ENCODE peak calls at places on chromosome 3, in seven cellular contexts. One of them, this sample, is unnamed.

GRCh38 chr3:13301295-13301987 is 118.7 kb downstream of the NUP210 start:
- DNase-seq in fibroblast of mammary gland: peak; percentile 62
- DNase-seq in progenitor cell of endocrine pancreas: no peak
- DNase-seq in left ventricle myocardium inferior: no peak
- DNase-seq in GM10248: peak; percentile 53
- DNase-seq in GM13977: peak; percentile 65
- DNase-seq in keratinocyte: no peak
- DNase-seq in this sample: peak; percentile 42

GRCh38 chr3:48597408-48597800 is 2.3 kb upstream of the COL7A1 start:
- DNase-seq in fibroblast of mammary gland: no peak
- DNase-seq in progenitor cell of endocrine pancreas: no peak
- DNase-seq in left ventricle myocardium inferior: no peak
- DNase-seq in GM10248: no peak
- DNase-seq in GM13977: no peak
- DNase-seq in keratinocyte: no peak
- DNase-seq in this sample: no peak

GRCh38 chr3:70308760-70309159 is 3.7 kb downstream of the MDFIC2 start:
- DNase-seq in fibroblast of mammary gland: peak; percentile 2
- DNase-seq in progenitor cell of endocrine pancreas: no peak
- DNase-seq in left ventricle myocardium inferior: no peak
- DNase-seq in GM10248: no peak
- DNase-seq in GM13977: no peak
- DNase-seq in keratinocyte: no peak
- DNase-seq in this sample: peak; percentile 2

GRCh38 chr3:150255416-150255815 is 152.7 kb upstream of the TSC22D2 start:
- DNase-seq in fibroblast of mammary gland: no peak
- DNase-seq in progenitor cell of endocrine pancreas: no peak
- DNase-seq in left ventricle myocardium inferior: peak; percentile 62
- DNase-seq in GM10248: no peak
- DNase-seq in GM13977: no peak
- DNase-seq in keratinocyte: no peak
- DNase-seq in this sample: no peak

GRCh38 chr3:119240101-119240581 is 537 bp downstream of the B4GALT4 start:
- DNase-seq in fibroblast of mammary gland: no peak
- DNase-seq in progenitor cell of endocrine pancreas: peak; percentile 24
- DNase-seq in left ventricle myocardium inferior: no peak
- DNase-seq in GM10248: peak; percentile 24
- DNase-seq in GM13977: peak; percentile 28
- DNase-seq in keratinocyte: no peak
- DNase-seq in this sample: peak; percentile 77

GRCh38 chr3:126017310-126017709 is 48.3 kb downstream of the ROPN1B start:
- DNase-seq in fibroblast of mammary gland: no peak
- DNase-seq in progenitor cell of endocrine pancreas: no peak
- DNase-seq in left ventricle myocardium inferior: no peak
- DNase-seq in GM10248: no peak
- DNase-seq in GM13977: no peak
- DNase-seq in keratinocyte: no peak
- DNase-seq in this sample: no peak

GRCh38 chr3:174243194-174243593 is 615.9 kb upstream of the NAALADL2 start:
- DNase-seq in fibroblast of mammary gland: peak; percentile 38
- DNase-seq in progenitor cell of endocrine pancreas: no peak
- DNase-seq in left ventricle myocardium inferior: no peak
- DNase-seq in GM10248: no peak
- DNase-seq in GM13977: no peak
- DNase-seq in keratinocyte: no peak
- DNase-seq in this sample: no peak

GRCh38 chr3:183283886-183284285 is 30.8 kb downstream of the B3GNT5 start:
- DNase-seq in fibroblast of mammary gland: peak; percentile 79
- DNase-seq in progenitor cell of endocrine pancreas: no peak
- DNase-seq in left ventricle myocardium inferior: no peak
- DNase-seq in GM10248: no peak
- DNase-seq in GM13977: no peak
- DNase-seq in keratinocyte: no peak
- DNase-seq in this sample: no peak

GRCh38 chr3:15860014-15860934 is 62.5 kb upstream of the ANKRD28 start:
- DNase-seq in fibroblast of mammary gland: peak; percentile 49
- DNase-seq in progenitor cell of endocrine pancreas: peak; percentile 13
- DNase-seq in left ventricle myocardium inferior: peak; percentile 18
- DNase-seq in GM10248: peak; percentile 32
- DNase-seq in GM13977: peak; percentile 32
- DNase-seq in keratinocyte: no peak
- DNase-seq in this sample: peak; percentile 62

GRCh38 chr3:175211481-175211880 is 352.3 kb downstream of the NAALADL2 start:
- DNase-seq in fibroblast of mammary gland: no peak
- DNase-seq in progenitor cell of endocrine pancreas: no peak
- DNase-seq in left ventricle myocardium inferior: no peak
- DNase-seq in GM10248: no peak
- DNase-seq in GM13977: no peak
- DNase-seq in keratinocyte: no peak
- DNase-seq in this sample: no peak

GRCh38 chr3:12935861-12936830 is 94.8 kb upstream of the RPL32 start:
- DNase-seq in fibroblast of mammary gland: no peak
- DNase-seq in progenitor cell of endocrine pancreas: no peak
- DNase-seq in left ventricle myocardium inferior: no peak
- DNase-seq in GM10248: no peak
- DNase-seq in GM13977: no peak
- DNase-seq in keratinocyte: no peak
- DNase-seq in this sample: no peak

GRCh38 chr3:15557511-15557946 is 36.0 kb upstream of the COLQ start:
- DNase-seq in fibroblast of mammary gland: peak; percentile 78
- DNase-seq in progenitor cell of endocrine pancreas: no peak
- DNase-seq in left ventricle myocardium inferior: no peak
- DNase-seq in GM10248: peak; percentile 35
- DNase-seq in GM13977: peak; percentile 39
- DNase-seq in keratinocyte: peak; percentile 78
- DNase-seq in this sample: peak; percentile 82

GRCh38 chr3:108242776-108243175 is 20.6 kb upstream of the IFT57 start:
- DNase-seq in fibroblast of mammary gland: no peak
- DNase-seq in progenitor cell of endocrine pancreas: no peak
- DNase-seq in left ventricle myocardium inferior: no peak
- DNase-seq in GM10248: no peak
- DNase-seq in GM13977: no peak
- DNase-seq in keratinocyte: no peak
- DNase-seq in this sample: no peak

GRCh38 chr3:77475545-77475944 is 435.6 kb downstream of the ROBO2 start:
- DNase-seq in fibroblast of mammary gland: no peak
- DNase-seq in progenitor cell of endocrine pancreas: no peak
- DNase-seq in left ventricle myocardium inferior: no peak
- DNase-seq in GM10248: no peak
- DNase-seq in GM13977: no peak
- DNase-seq in keratinocyte: no peak
- DNase-seq in this sample: no peak

GRCh38 chr3:188389711-188390346 is 235.9 kb downstream of the LPP start:
- DNase-seq in fibroblast of mammary gland: no peak
- DNase-seq in progenitor cell of endocrine pancreas: no peak
- DNase-seq in left ventricle myocardium inferior: peak; percentile 22
- DNase-seq in GM10248: peak; percentile 57
- DNase-seq in GM13977: peak; percentile 39
- DNase-seq in keratinocyte: no peak
- DNase-seq in this sample: peak; percentile 85

GRCh38 chr3:161148832-161149475 is 43.8 kb upstream of the B3GALNT1 start:
- DNase-seq in fibroblast of mammary gland: peak; percentile 51
- DNase-seq in progenitor cell of endocrine pancreas: no peak
- DNase-seq in left ventricle myocardium inferior: no peak
- DNase-seq in GM10248: no peak
- DNase-seq in GM13977: no peak
- DNase-seq in keratinocyte: no peak
- DNase-seq in this sample: no peak

GRCh38 chr3:10780243-10780642 is 35.8 kb upstream of the SLC6A11 start:
- DNase-seq in fibroblast of mammary gland: no peak
- DNase-seq in progenitor cell of endocrine pancreas: no peak
- DNase-seq in left ventricle myocardium inferior: no peak
- DNase-seq in GM10248: no peak
- DNase-seq in GM13977: no peak
- DNase-seq in keratinocyte: peak; percentile 88
- DNase-seq in this sample: no peak

DNA sequence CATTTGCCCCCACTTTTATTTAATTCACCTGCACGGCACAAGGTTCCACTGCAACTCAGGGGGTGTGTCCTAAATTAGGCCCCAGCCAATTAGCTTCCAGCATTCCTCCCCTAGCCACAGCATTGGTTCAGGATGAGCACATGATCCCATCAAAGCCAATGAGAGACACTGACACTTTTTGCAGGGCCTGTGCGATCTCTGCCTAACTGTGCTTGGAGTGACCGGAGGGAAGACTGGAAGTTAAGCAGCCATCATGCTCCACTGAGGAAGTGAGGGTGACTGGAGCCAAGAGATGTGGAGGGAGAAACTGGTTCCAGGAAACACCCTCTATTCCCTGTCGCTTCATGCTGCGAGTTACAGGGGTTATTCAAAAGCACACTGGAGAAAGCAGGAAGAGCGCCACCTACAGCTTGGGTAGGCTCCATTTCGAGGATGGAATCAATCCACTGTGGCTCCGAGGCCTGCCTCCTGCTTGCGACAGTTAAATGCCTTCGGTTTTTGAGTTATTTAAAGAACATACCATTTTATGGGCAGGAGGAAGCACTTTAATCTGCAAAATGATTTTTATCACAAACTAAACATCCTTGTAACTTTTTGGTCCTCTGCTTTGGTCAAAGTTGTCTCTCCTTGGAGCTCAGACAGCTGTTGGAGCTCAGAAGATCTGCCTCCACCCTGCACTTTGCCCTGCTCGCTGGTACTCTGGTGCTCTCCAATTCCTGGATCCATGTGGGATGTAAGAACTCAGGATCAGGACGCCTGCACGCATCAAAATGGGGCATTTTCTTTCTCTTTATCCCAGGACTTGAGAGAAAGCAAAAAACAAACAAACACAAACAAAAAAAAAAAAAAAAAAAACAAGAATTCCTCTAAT is 122.4 kb upstream of the WNT5A start:
- DNase-seq in fibroblast of mammary gland: no peak
- DNase-seq in progenitor cell of endocrine pancreas: no peak
- DNase-seq in left ventricle myocardium inferior: no peak
- DNase-seq in GM10248: no peak
- DNase-seq in GM13977: no peak
- DNase-seq in keratinocyte: no peak
- DNase-seq in this sample: no peak
- TF ChIP-seq CTCF in fibroblast of mammary gland: peak; percentile 7
- TF ChIP-seq CTCF in progenitor cell of endocrine pancreas: no peak
- TF ChIP-seq CTCF in left ventricle myocardium inferior: no peak
- TF ChIP-seq CTCF in GM10248: peak; percentile 20
- TF ChIP-seq CTCF in GM13977: no peak
- TF ChIP-seq CTCF in keratinocyte: peak; percentile 28
- TF ChIP-seq CTCF in this sample: no peak

DNA sequence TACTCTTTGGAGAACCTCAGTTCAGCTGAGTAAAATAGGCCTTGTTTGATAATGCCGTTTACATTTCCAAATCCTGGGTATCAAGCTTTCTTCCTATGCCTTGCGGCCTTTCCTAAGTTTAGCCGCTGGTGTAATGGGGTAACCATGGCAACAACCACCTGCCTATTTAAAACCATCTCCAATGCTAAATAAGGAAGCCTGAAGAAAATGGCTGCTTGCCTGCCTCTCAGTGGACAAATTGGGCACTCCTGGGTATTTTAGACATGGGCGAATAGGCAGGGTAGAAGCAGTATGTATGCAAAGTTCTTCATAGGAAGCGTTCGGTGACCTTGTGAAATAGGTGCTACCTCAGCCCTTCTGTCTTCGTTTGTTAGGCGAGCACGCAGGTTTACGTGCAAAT is 122.7 kb downstream of the DGKG start:
- DNase-seq in fibroblast of mammary gland: no peak
- DNase-seq in progenitor cell of endocrine pancreas: no peak
- DNase-seq in left ventricle myocardium inferior: no peak
- DNase-seq in GM10248: no peak
- DNase-seq in GM13977: no peak
- DNase-seq in keratinocyte: no peak
- DNase-seq in this sample: no peak
- TF ChIP-seq CTCF in fibroblast of mammary gland: no peak
- TF ChIP-seq CTCF in progenitor cell of endocrine pancreas: peak; percentile 18
- TF ChIP-seq CTCF in left ventricle myocardium inferior: peak; percentile 37
- TF ChIP-seq CTCF in GM10248: no peak
- TF ChIP-seq CTCF in GM13977: peak; percentile 20
- TF ChIP-seq CTCF in keratinocyte: no peak
- TF ChIP-seq CTCF in this sample: no peak

GRCh38 chr3:147383617-147384016 is 22.7 kb downstream of the ZIC4 start:
- DNase-seq in fibroblast of mammary gland: no peak
- DNase-seq in progenitor cell of endocrine pancreas: no peak
- DNase-seq in left ventricle myocardium inferior: no peak
- DNase-seq in GM10248: no peak
- DNase-seq in GM13977: no peak
- DNase-seq in keratinocyte: no peak
- DNase-seq in this sample: no peak
- TF ChIP-seq CTCF in fibroblast of mammary gland: peak; percentile 44
- TF ChIP-seq CTCF in progenitor cell of endocrine pancreas: peak; percentile 50
- TF ChIP-seq CTCF in left ventricle myocardium inferior: no peak
- TF ChIP-seq CTCF in GM10248: no peak
- TF ChIP-seq CTCF in GM13977: no peak
- TF ChIP-seq CTCF in keratinocyte: no peak
- TF ChIP-seq CTCF in this sample: no peak

GRCh38 chr3:44114142-44114541 is 127.5 kb upstream of the TOPAZ1 start:
- DNase-seq in fibroblast of mammary gland: peak; percentile 46
- DNase-seq in progenitor cell of endocrine pancreas: peak; percentile 31
- DNase-seq in left ventricle myocardium inferior: peak; percentile 31
- DNase-seq in GM10248: peak; percentile 54
- DNase-seq in GM13977: peak; percentile 59
- DNase-seq in keratinocyte: no peak
- DNase-seq in this sample: peak; percentile 65
- TF ChIP-seq CTCF in fibroblast of mammary gland: peak; percentile 51
- TF ChIP-seq CTCF in progenitor cell of endocrine pancreas: peak; percentile 60
- TF ChIP-seq CTCF in left ventricle myocardium inferior: peak; percentile 55
- TF ChIP-seq CTCF in GM10248: peak; percentile 43
- TF ChIP-seq CTCF in GM13977: peak; percentile 80
- TF ChIP-seq CTCF in keratinocyte: no peak
- TF ChIP-seq CTCF in this sample: peak; percentile 62

GRCh38 chr3:154090116-154090420 is 31.1 kb upstream of the ARHGEF26 start:
- DNase-seq in fibroblast of mammary gland: no peak
- DNase-seq in progenitor cell of endocrine pancreas: no peak
- DNase-seq in left ventricle myocardium inferior: no peak
- DNase-seq in GM10248: no peak
- DNase-seq in GM13977: no peak
- DNase-seq in keratinocyte: no peak
- DNase-seq in this sample: no peak

GRCh38 chr3:154100556-154100955 is 20.6 kb upstream of the ARHGEF26 start:
- DNase-seq in fibroblast of mammary gland: no peak
- DNase-seq in progenitor cell of endocrine pancreas: no peak
- DNase-seq in left ventricle myocardium inferior: no peak
- DNase-seq in GM10248: no peak
- DNase-seq in GM13977: no peak
- DNase-seq in keratinocyte: no peak
- DNase-seq in this sample: no peak

GRCh38 chr3:154098396-154098795 is 22.8 kb upstream of the ARHGEF26 start:
- DNase-seq in fibroblast of mammary gland: no peak
- DNase-seq in progenitor cell of endocrine pancreas: no peak
- DNase-seq in left ventricle myocardium inferior: no peak
- DNase-seq in GM10248: no peak
- DNase-seq in GM13977: no peak
- DNase-seq in keratinocyte: no peak
- DNase-seq in this sample: no peak

GRCh38 chr3:154101250-154101649 is 19.9 kb upstream of the ARHGEF26 start:
- DNase-seq in fibroblast of mammary gland: no peak
- DNase-seq in progenitor cell of endocrine pancreas: no peak
- DNase-seq in left ventricle myocardium inferior: no peak
- DNase-seq in GM10248: no peak
- DNase-seq in GM13977: no peak
- DNase-seq in keratinocyte: no peak
- DNase-seq in this sample: no peak

GRCh38 chr3:154095832-154096421 is 25.3 kb upstream of the ARHGEF26 start:
- DNase-seq in fibroblast of mammary gland: peak; percentile 60
- DNase-seq in progenitor cell of endocrine pancreas: no peak
- DNase-seq in left ventricle myocardium inferior: no peak
- DNase-seq in GM10248: no peak
- DNase-seq in GM13977: no peak
- DNase-seq in keratinocyte: no peak
- DNase-seq in this sample: no peak
- TF ChIP-seq CTCF in fibroblast of mammary gland: peak; percentile 63
- TF ChIP-seq CTCF in progenitor cell of endocrine pancreas: peak; percentile 37
- TF ChIP-seq CTCF in left ventricle myocardium inferior: peak; percentile 54
- TF ChIP-seq CTCF in GM10248: peak; percentile 7
- TF ChIP-seq CTCF in GM13977: peak; percentile 28
- TF ChIP-seq CTCF in keratinocyte: peak; percentile 48
- TF ChIP-seq CTCF in this sample: no peak